ENCODE peak calls at places on chromosomes 6 and 20, in seven cellular contexts. S, H, F, E, A, U and R are unnamed samples.

GRCh38 chr20:17895641-17896246 is 72.8 kb downstream of the SNX5 start:
- DNase-seq in S (no peak), H (no peak), F (peak; percentile 70), E (no peak), A (peak; percentile 28), U (peak; percentile 28), R (no peak)

GRCh38 chr6:128882560-128882959 is 378 bp upstream of the LAMA2 start:
- DNase-seq in S (peak; percentile 36), H (no peak), F (peak; percentile 2), E (no peak), A (no peak), U (no peak), R (peak; percentile 70)

GRCh38 chr6:159220093-159220492 is 50.9 kb downstream of the FNDC1 start:
- DNase-seq in S (no peak), H (no peak), F (no peak), E (no peak), A (no peak), U (no peak), R (no peak)

GRCh38 chr6:49551126-49551865 is 828 bp downstream of the C6orf141 start:
- DNase-seq in S (peak; percentile 54), H (peak; percentile 67), F (no peak), E (peak; percentile 51), A (peak; percentile 43), U (no peak), R (peak; percentile 55)

GRCh38 chr20:41081276-41081814 is 52.7 kb downstream of the TOP1 start:
- DNase-seq in S (no peak), H (no peak), F (peak; percentile 82), E (no peak), A (peak; percentile 50), U (no peak), R (no peak)

GRCh38 chr6:153602387-153602786 is 436.7 kb upstream of the OPRM1 start:
- DNase-seq in S (no peak), H (no peak), F (no peak), E (no peak), A (no peak), U (no peak), R (peak; percentile 64)

GRCh38 chr6:111061493-111061892 is 25.8 kb upstream of the SLC16A10 start:
- DNase-seq in S (no peak), H (no peak), F (peak; percentile 12), E (no peak), A (no peak), U (no peak), R (peak; percentile 47)

GRCh38 chr20:11917663-11918062 is at the start of gene BTBD3:
- DNase-seq in S (no peak), H (no peak), F (peak; percentile 79), E (no peak), A (no peak), U (no peak), R (no peak)

GRCh38 chr20:22581437-22582385 is 2.7 kb downstream of the FOXA2 start:
- DNase-seq in S (peak; percentile 57), H (no peak), F (no peak), E (no peak), A (no peak), U (no peak), R (no peak)

GRCh38 chr6:134787261-134787871 is 162.5 kb downstream of the ALDH8A1 start:
- DNase-seq in S (no peak), H (no peak), F (peak; percentile 74), E (no peak), A (peak; percentile 20), U (no peak), R (peak; percentile 59)

GRCh38 chr6:162613310-162613709 is 114.3 kb downstream of the PRKN start:
- DNase-seq in S (no peak), H (no peak), F (no peak), E (no peak), A (no peak), U (no peak), R (no peak)

GRCh38 chr6:158668707-158669103 is 18.9 kb downstream of the SYTL3 start:
- DNase-seq in S (no peak), H (no peak), F (no peak), E (no peak), A (no peak), U (no peak), R (no peak)

GRCh38 chr20:35311409-35311808 is 19.2 kb upstream of the FAM83C start:
- DNase-seq in S (peak; percentile 49), H (no peak), F (peak; percentile 77), E (no peak), A (no peak), U (no peak), R (peak; percentile 58)

GRCh38 chr6:104969785-104970581 is 13.1 kb downstream of the LIN28B start:
- DNase-seq in S (no peak), H (no peak), F (no peak), E (no peak), A (peak; percentile 43), U (no peak), R (no peak)

GRCh38 chr6:82331031-82331773 is 32.4 kb upstream of the TPBG start:
- DNase-seq in S (peak; percentile 36), H (no peak), F (peak; percentile 42), E (no peak), A (peak; percentile 79), U (peak; percentile 42), R (peak; percentile 97)

GRCh38 chr6:160966493-160967229 is 24.9 kb upstream of the MAP3K4 start:
- DNase-seq in S (no peak), H (no peak), F (no peak), E (no peak), A (no peak), U (no peak), R (no peak)
- H3K4ac ChIP-seq in S (no peak overlapping the region), H (no peak overlapping the region), F (no peak overlapping the region), E (no peak overlapping the region), A (no peak overlapping the region), U (no peak overlapping the region), R (no peak overlapping the region)

GRCh38 chr20:7151666-7152065 is 384.2 kb downstream of the BMP2 start:
- DNase-seq in S (no peak), H (no peak), F (no peak), E (no peak), A (peak; percentile 34), U (no peak), R (no peak)

GRCh38 chr20:7155282-7155681 is 387.8 kb downstream of the BMP2 start:
- DNase-seq in S (no peak), H (no peak), F (no peak), E (no peak), A (no peak), U (no peak), R (no peak)

GRCh38 chr20:7152071-7152470 is 384.6 kb downstream of the BMP2 start:
- DNase-seq in S (no peak), H (no peak), F (no peak), E (no peak), A (no peak), U (no peak), R (peak; percentile 50)

GRCh38 chr20:7159903-7160302 is 392.4 kb downstream of the BMP2 start:
- DNase-seq in S (no peak), H (no peak), F (no peak), E (no peak), A (no peak), U (no peak), R (no peak)

DNA sequence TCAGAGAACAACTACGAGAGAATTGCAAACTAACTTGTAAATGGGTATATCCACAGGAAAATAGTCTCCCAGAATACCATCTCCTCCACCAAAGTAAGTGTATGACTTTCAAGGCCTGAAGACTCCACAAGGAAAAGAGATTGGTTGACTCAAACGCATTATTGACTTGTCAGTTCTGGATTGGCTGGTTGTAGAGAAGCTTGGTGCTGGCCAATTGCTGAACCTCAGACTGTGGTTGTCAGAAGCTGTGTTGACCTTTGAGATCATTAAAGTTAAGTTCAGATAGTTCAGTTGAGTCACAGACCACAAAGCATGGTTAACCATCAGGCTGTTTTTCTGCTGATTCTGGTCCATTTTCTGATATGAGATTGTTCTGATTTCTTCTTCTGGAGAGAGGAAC is 388.3 kb downstream of the BMP2 start:
- DNase-seq in S (no peak), H (no peak), F (no peak), E (no peak), A (no peak), U (no peak), R (peak; percentile 23)
- H3K4ac ChIP-seq in S (no peak overlapping the region), H (no peak overlapping the region), F (no peak overlapping the region), E (no peak overlapping the region), A (no peak overlapping the region), U (no peak overlapping the region), R (no peak overlapping the region)

DNA sequence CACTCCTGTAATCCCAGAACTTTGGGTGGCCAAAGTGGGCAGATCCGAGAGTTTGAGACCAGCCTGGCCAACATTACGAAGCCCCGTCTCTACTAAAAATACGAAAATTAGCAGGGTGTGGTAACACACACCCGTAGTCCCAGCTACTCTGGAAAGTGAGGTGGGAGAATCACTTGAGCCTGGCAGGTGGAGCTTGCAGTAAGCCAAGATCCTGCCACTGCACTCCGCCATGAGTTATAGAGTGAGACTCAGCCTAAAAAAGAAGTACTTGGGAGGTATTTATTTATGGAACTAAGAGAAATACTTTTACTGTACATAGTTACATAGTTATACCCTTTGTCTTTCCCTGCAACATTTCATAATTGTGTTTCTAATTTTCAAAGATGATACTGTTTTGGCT is 67.8 kb downstream of the SMAP1 start:
- DNase-seq in S (no peak), H (no peak), F (no peak), E (no peak), A (no peak), U (no peak), R (no peak)
- H3K4ac ChIP-seq in S (no peak overlapping the region), H (no peak overlapping the region), F (no peak overlapping the region), E (no peak overlapping the region), A (no peak overlapping the region), U (no peak overlapping the region), R (no peak overlapping the region)

DNA sequence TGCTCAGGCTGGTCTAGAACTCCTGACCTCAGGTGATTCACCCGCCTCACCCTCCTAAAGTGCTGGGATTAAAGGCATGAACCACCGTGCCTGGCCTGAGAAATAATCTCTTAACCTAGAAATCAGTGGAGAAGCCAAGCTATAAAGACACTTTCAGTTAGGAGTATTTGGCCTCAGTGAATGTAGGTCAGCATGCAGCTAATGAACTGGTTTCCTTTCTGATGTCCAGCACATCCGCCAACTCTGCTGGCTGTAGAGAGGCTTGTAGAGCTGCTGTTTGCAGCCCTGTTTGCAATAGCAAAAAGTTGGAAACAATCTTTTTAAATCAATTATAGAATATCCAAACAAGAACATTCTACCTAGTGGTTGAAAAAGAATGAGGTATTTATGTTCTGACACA is 42.4 kb upstream of the ELOVL5 start:
- DNase-seq in S (no peak), H (no peak), F (no peak), E (no peak), A (no peak), U (no peak), R (no peak)
- H3K4ac ChIP-seq in S (no peak overlapping the region), H (no peak overlapping the region), F (no peak overlapping the region), E (no peak overlapping the region), A (no peak overlapping the region), U (no peak overlapping the region), R (no peak overlapping the region)

GRCh38 chr6:2868637-2869379 is 27.1 kb upstream of the SERPINB1 start:
- DNase-seq in S (no peak), H (no peak), F (no peak), E (no peak), A (no peak), U (no peak), R (no peak)
- H3K4ac ChIP-seq in S (no peak overlapping the region), H (no peak overlapping the region), F (no peak overlapping the region), E (no peak overlapping the region), A (no peak overlapping the region), U (no peak overlapping the region), R (no peak overlapping the region)

DNA sequence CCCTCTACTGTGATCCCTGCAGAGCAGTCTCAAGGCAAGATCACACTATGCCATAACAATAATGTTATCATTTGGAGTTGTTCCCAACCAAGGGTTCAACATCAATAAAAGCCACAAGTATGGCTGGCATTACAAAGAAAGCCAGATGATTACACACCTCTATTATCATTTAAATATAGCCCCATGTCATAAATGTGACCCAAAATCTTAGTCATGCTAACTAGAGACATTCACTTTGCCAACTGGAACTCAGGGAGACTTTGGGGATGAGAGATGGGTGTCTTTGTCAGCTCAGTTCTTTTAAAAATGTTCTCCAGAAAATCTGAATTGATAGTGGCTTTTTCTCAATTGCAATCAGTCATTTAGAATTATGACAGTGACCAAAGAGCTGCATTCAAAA is 46.5 kb downstream of the RALGAPA2 start:
- DNase-seq in S (no peak), H (no peak), F (no peak), E (no peak), A (no peak), U (no peak), R (no peak)
- H3K4ac ChIP-seq in S (no peak overlapping the region), H (no peak overlapping the region), F (no peak overlapping the region), E (no peak overlapping the region), A (no peak overlapping the region), U (no peak overlapping the region), R (no peak overlapping the region)